ENCODE peak calls at places on chromosomes 3 and 15, in four cellular contexts. One of them, this sample, is unnamed.

GRCh38 chr3:100104442-100104798 is 9.9 kb downstream of the FILIP1L start:
- DNase-seq in GM23338: no peak
- DNase-seq in HCT116: no peak
- DNase-seq in endothelial cell of umbilical vein: no peak
- DNase-seq in this sample: no peak

GRCh38 chr15:77030042-77030927 is 35.4 kb downstream of the PSTPIP1 start:
- DNase-seq in HCT116: no peak
- DNase-seq in GM23338: peak; percentile 54
- DNase-seq in endothelial cell of umbilical vein: no peak
- DNase-seq in this sample: peak; percentile 47

GRCh38 chr15:31397851-31398661 is 71.4 kb downstream of the KLF13 start:
- DNase-seq in endothelial cell of umbilical vein: no peak
- DNase-seq in HCT116: no peak
- DNase-seq in GM23338: peak; percentile 36
- DNase-seq in this sample: peak; percentile 79

GRCh38 chr3:171183042-171183441 is 156.5 kb upstream of the SLC2A2 start:
- DNase-seq in endothelial cell of umbilical vein: no peak
- DNase-seq in GM23338: no peak
- DNase-seq in HCT116: no peak
- DNase-seq in this sample: no peak

GRCh38 chr3:194001728-194002459 is 134.1 kb upstream of the HES1 start:
- DNase-seq in GM23338: no peak
- DNase-seq in endothelial cell of umbilical vein: no peak
- DNase-seq in HCT116: no peak
- DNase-seq in this sample: no peak

GRCh38 chr3:51137715-51138114 is 247.4 kb upstream of the MANF start:
- DNase-seq in HCT116: no peak
- DNase-seq in GM23338: no peak
- DNase-seq in endothelial cell of umbilical vein: no peak
- DNase-seq in this sample: no peak

GRCh38 chr3:56683122-56683817 is at the start of gene TASOR:
- DNase-seq in HCT116: no peak
- DNase-seq in GM23338: peak; percentile 88
- DNase-seq in endothelial cell of umbilical vein: peak; percentile 75
- DNase-seq in this sample: peak; percentile 98

GRCh38 chr3:179967622-179968021 is 69.1 kb downstream of the PEX5L start:
- DNase-seq in GM23338: peak; percentile 28
- DNase-seq in endothelial cell of umbilical vein: no peak
- DNase-seq in HCT116: no peak
- DNase-seq in this sample: no peak

GRCh38 chr3:27607370-27607769 is 114.8 kb downstream of the EOMES start:
- DNase-seq in HCT116: no peak
- DNase-seq in GM23338: peak; percentile 40
- DNase-seq in endothelial cell of umbilical vein: peak; percentile 84
- DNase-seq in this sample: no peak

DNA sequence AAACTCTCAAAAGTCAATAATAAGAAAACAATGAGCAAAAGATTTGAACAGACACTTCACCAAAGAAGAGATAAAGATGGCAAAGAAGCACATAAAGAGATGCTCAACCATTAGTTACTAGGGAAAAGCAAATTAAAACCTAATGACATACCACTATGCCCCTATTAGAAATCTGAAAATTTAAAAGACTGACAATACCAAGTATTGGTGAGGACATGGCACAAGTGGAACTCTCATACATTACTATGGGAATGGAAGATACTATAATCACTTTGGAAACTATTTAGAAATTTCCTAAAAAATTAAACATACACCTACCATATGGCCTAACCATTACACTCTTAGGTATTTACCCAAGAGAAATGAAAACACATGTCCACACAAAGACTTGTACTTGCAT is 35.2 kb upstream of the LAMP3 start:
- DNase-seq in HCT116: no peak
- DNase-seq in endothelial cell of umbilical vein: no peak
- DNase-seq in GM23338: no peak
- DNase-seq in this sample: no peak
- H2AFZ ChIP-seq in HCT116: no peak overlapping the region
- H2AFZ ChIP-seq in endothelial cell of umbilical vein: no peak overlapping the region
- H2AFZ ChIP-seq in GM23338: no peak overlapping the region
- H2AFZ ChIP-seq in this sample: no peak overlapping the region

DNA sequence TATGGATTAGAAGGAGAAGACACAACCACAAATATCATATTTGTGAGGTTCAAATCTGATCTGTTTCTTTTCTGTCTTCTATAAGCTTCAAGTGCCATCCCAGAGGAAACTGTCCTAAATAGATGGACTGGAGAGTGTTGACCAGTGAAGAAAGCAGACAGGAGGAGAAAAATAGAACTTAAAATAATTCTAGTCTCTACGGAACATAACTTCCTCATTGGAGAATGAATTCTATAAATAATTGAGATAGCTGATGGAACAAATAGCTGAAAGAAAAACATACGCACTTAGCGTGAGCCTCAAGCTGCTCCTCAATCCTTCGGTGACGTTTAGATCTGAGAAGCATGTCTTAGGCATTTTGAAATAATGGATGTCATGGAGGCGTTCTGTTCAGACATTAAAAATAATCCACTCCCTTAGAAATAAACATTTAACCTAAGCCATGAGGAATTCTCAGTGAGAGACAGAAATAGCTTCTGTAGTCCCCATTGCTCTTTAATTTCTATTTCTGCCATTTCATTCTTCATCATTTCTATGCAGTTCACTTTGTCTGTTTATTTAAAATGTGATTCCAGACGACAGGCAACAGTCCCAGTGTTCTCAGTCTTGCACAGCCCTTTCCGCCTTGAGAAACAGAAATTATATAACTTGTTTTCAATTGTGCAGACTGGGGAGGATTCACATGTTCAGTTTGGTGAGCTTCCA is 97.2 kb downstream of the NR1D2 start:
- DNase-seq in endothelial cell of umbilical vein: no peak
- DNase-seq in GM23338: no peak
- DNase-seq in HCT116: no peak
- DNase-seq in this sample: no peak
- TF ChIP-seq POLR2AphosphoS5 in endothelial cell of umbilical vein: no peak
- TF ChIP-seq POLR2AphosphoS5 in GM23338: no peak
- TF ChIP-seq POLR2AphosphoS5 in HCT116: no peak
- TF ChIP-seq POLR2AphosphoS5 in this sample: no peak

DNA sequence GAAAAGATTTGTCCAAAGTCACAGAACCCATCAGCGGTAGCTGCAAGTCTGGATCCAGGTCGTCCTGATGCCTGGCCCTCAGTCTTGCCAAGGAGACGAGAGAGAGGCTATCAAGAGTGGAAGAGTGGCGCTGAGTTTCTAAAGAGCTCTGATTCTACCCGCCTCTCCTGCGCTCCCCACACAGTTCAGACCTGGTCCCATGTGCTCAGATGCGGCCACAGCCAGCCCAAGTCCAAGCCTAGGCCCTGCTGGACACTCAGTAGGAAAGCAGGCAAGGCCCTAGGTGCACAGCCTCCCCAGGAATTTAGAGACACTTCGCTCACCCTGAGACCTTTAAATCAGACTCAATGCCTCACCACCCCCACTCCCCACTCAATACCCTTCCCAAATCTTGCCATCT is 32.4 kb downstream of the CCDC12 start:
- DNase-seq in HCT116: no peak
- DNase-seq in endothelial cell of umbilical vein: no peak
- DNase-seq in GM23338: peak; percentile 27
- DNase-seq in this sample: no peak
- H2AFZ ChIP-seq in HCT116: no peak overlapping the region
- H2AFZ ChIP-seq in endothelial cell of umbilical vein: no peak overlapping the region
- H2AFZ ChIP-seq in GM23338: no peak overlapping the region
- H2AFZ ChIP-seq in this sample: no peak overlapping the region

GRCh38 chr3:49279376-49279775 is 2.3 kb upstream of the C3orf62 start:
- DNase-seq in endothelial cell of umbilical vein: peak; percentile 36
- DNase-seq in HCT116: no peak
- DNase-seq in GM23338: no peak
- DNase-seq in this sample: no peak
- TF ChIP-seq POLR2AphosphoS5 in endothelial cell of umbilical vein: no peak
- TF ChIP-seq POLR2AphosphoS5 in HCT116: no peak
- TF ChIP-seq POLR2AphosphoS5 in GM23338: no peak
- TF ChIP-seq POLR2AphosphoS5 in this sample: no peak

GRCh38 chr3:42159147-42159546 is 68.0 kb downstream of the TRAK1 start:
- DNase-seq in GM23338: no peak
- DNase-seq in HCT116: no peak
- DNase-seq in endothelial cell of umbilical vein: no peak
- DNase-seq in this sample: peak; percentile 37

GRCh38 chr3:42161050-42161935 is 70.1 kb downstream of the TRAK1 start:
- DNase-seq in endothelial cell of umbilical vein: peak; percentile 72
- DNase-seq in HCT116: no peak
- DNase-seq in GM23338: peak; percentile 28
- DNase-seq in this sample: no peak

GRCh38 chr3:42157915-42158538 is 66.9 kb downstream of the TRAK1 start:
- DNase-seq in HCT116: no peak
- DNase-seq in endothelial cell of umbilical vein: no peak
- DNase-seq in GM23338: no peak
- DNase-seq in this sample: no peak

GRCh38 chr3:42162462-42162861 is 71.3 kb downstream of the TRAK1 start:
- DNase-seq in GM23338: no peak
- DNase-seq in HCT116: no peak
- DNase-seq in endothelial cell of umbilical vein: no peak
- DNase-seq in this sample: no peak

DNA sequence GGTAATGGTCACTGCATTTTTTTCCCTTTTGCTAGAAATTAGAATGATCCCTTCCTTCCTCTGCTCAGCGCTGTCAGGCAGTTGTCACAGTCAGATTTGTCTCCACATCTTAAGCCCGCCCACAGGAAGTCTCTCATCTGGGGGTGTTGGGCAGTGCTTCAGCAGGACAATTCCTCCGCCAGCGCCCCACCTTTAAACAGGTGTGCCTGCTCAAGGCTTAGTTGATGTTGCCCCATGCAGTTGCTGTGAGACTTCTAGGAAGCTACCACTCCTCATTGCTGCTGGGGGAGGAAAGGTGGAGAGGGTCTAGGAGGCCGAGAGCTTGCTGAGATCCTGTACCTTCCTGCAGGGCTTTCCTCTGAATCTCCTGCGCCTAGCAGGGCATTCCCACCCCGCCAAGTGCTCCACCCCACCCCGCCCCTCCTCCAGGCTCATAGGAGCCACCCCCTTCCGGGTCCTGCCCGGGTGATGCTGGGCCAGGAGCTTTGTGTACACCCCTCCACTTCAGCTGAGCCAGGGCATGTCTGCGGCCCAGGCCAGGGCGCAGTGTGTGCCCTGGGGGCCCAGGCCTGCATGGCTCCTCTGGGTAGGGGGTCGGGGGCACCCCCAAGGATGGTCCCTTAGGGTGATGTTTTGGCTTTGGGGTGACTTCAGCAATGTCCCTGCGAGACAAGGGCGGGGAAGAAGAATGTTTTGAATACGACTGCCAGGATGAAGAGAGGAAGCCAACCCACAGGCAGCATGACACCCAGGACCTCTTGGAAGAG is 68.7 kb downstream of the TRAK1 start:
- DNase-seq in GM23338: peak; percentile 95
- DNase-seq in HCT116: peak; percentile 59
- DNase-seq in endothelial cell of umbilical vein: peak; percentile 36
- DNase-seq in this sample: peak; percentile 86
- H2AFZ ChIP-seq in GM23338: no peak overlapping the region
- H2AFZ ChIP-seq in HCT116: no peak overlapping the region
- H2AFZ ChIP-seq in endothelial cell of umbilical vein: peak overlapping the region; percentile 34
- H2AFZ ChIP-seq in this sample: no peak overlapping the region